ENCODE peak calls at places on chromosomes 7 and 10, in five cellular contexts. E, Q, I, N and M are unnamed samples.

GRCh38 chr10:3126741-3127342 is 45.7 kb downstream of the PITRM1 start:
- DNase-seq in E (no peak), Q (peak), I (peak), N (no peak), M (peak)

GRCh38 chr7:131546126-131546525 is 10.3 kb downstream of the PODXL start:
- DNase-seq in E (no peak), Q (no peak), I (peak), N (peak), M (no peak)

GRCh38 chr7:139680676-139681462 is 96.9 kb downstream of the HIPK2 start:
- DNase-seq in E (no peak), Q (peak), I (no peak), N (peak), M (no peak)

GRCh38 chr10:131901181-131901829 is 497 bp downstream of the PPP2R2D start:
- DNase-seq in E (peak), Q (peak), I (peak), N (no peak), M (peak)

GRCh38 chr10:118842826-118843624 is 88.3 kb upstream of the CACUL1 start:
- DNase-seq in E (no peak), Q (no peak), I (no peak), N (no peak), M (no peak)

GRCh38 chr10:14478639-14479038 is 147.9 kb upstream of the FRMD4A start:
- DNase-seq in E (peak), Q (peak), I (peak), N (peak), M (peak)

GRCh38 chr10:110548002-110548401 is 19.5 kb upstream of the SMC3 start:
- DNase-seq in E (no peak), Q (no peak), I (no peak), N (no peak), M (no peak)

GRCh38 chr10:68462536-68462935 is 9.2 kb downstream of the DNA2 start:
- DNase-seq in E (no peak), Q (no peak), I (no peak), N (no peak), M (no peak)

GRCh38 chr7:79912213-79912633 is 222.4 kb upstream of the GNAI1 start:
- DNase-seq in E (no peak), Q (no peak), I (no peak), N (no peak), M (no peak)

GRCh38 chr10:7159517-7159916 is 251.3 kb downstream of the SFMBT2 start:
- DNase-seq in E (no peak), Q (no peak), I (no peak), N (no peak), M (no peak)

GRCh38 chr10:87658383-87658795 is 1.3 kb upstream of the PAPSS2 start:
- DNase-seq in E (no peak), Q (no peak), I (no peak), N (no peak), M (no peak)

DNA sequence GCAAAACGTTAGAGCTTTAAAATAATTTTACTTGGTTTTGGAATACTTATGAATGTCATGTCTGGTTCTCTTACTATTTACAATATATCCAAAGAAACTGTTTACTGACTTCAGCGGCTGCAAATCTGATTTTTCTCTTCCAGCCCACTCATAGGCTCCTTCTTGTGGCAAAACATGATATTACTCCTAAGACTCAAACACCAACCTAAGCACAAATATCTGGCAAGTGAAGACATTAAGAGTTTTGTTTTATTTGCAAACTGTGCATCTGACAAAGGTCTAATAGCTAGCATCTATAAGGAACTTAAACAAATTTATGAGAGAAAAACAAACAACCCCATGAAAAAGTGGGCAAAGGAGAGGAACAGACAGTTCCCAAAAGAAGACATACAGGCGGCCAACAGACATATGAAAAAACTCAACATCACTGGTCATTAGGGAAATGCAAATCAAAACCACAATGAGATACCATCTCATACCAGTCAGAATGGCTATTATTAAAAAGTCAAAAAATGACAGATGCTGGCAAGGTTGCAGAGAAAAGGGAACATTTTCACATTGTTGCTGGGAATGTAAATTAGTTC is 20.3 kb upstream of the GJC3 start:
- DNase-seq in E (no peak), Q (peak), I (no peak), N (no peak), M (no peak)
- TF ChIP-seq CTCF in E (peak), Q (peak), I (no peak), N (peak), M (no peak)

GRCh38 chr7:30703756-30704155 is 21.5 kb upstream of the CRHR2 start:
- DNase-seq in E (no peak), Q (peak), I (no peak), N (no peak), M (no peak)

GRCh38 chr7:30705008-30705407 is 22.8 kb upstream of the CRHR2 start:
- DNase-seq in E (no peak), Q (no peak), I (no peak), N (no peak), M (no peak)

GRCh38 chr7:30699706-30700495 is 17.6 kb upstream of the CRHR2 start:
- DNase-seq in E (no peak), Q (no peak), I (no peak), N (no peak), M (peak)

GRCh38 chr7:30700941-30701340 is 18.7 kb upstream of the CRHR2 start:
- DNase-seq in E (no peak), Q (no peak), I (no peak), N (no peak), M (no peak)

DNA sequence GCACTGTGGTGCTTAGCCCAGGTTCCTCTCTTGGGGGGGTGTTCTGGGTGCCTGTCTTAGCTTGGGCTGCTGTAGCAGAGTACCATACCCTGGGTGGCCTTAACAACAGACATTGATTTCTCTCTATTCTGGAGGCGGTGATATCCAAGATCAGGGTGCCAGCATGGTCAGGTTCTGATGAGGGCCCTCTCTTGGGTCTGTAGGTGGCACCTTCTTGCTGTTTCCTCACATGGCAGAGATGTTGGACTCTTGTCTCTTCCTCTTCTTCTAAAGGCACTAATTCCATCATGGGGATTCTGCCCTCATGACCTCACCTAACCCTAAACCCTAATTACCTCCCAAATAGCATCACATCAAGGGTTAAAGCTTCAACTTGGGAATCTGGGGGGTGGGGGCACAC is 19.9 kb upstream of the CRHR2 start:
- DNase-seq in E (no peak), Q (no peak), I (no peak), N (no peak), M (no peak)
- TF ChIP-seq CTCF in E (no peak), Q (peak), I (no peak), N (no peak), M (no peak)

GRCh38 chr7:42645906-42646305 is 266.0 kb downstream of the C7orf25 start:
- DNase-seq in E (no peak), Q (peak), I (no peak), N (peak), M (no peak)

GRCh38 chr7:42642699-42643098 is 269.2 kb downstream of the C7orf25 start:
- DNase-seq in E (no peak), Q (no peak), I (no peak), N (no peak), M (no peak)

GRCh38 chr7:42639930-42640329 is 271.9 kb downstream of the C7orf25 start:
- DNase-seq in E (no peak), Q (no peak), I (no peak), N (no peak), M (no peak)
- TF ChIP-seq CTCF in E (no peak), Q (no peak), I (no peak), N (no peak), M (no peak)

DNA sequence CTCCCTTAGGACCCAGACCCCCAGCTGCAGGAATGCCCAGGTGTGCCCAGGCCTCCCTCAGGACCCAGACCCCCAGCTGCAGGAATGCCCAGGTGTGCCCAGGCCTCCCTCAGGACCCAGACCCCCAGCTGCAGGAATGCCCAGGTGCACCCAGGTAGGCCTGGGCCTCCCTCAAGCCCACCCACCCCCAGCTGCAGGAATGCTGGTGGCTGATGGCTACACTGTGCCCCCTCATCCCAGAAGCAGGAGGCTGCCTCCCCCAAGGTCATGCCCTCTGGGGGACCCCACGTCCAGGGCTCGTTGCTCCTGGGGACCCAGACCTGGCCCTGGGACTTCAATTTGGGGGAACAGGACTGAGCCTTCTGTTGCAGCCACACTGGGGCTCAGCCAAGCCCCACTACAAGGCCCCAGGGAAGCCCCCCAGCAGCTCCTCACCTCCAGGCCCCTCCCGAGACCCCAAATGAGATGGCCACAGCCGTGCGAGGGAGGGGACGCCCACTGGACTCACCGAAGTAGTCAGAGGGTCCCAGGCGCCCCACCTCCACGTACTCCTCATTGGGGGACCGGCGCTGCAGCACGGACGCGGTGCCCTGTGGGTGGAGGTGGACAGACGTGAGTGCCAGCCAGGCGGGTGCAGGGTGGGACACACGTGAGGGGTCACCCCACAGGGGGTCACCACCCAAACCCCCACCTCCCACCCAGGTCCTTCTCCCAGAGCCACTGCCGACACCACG is 31.4 kb upstream of the PDGFA start:
- DNase-seq in E (no peak), Q (no peak), I (no peak), N (no peak), M (no peak)
- TF ChIP-seq CTCF in E (no peak), Q (no peak), I (no peak), N (no peak), M (no peak)

GRCh38 chr7:157555308-157555707 is 218.5 kb downstream of the DNAJB6 start:
- DNase-seq in E (no peak), Q (no peak), I (no peak), N (no peak), M (no peak)

GRCh38 chr7:157555921-157556320 is 219.1 kb downstream of the DNAJB6 start:
- DNase-seq in E (no peak), Q (no peak), I (no peak), N (no peak), M (no peak)

GRCh38 chr7:157556339-157556944 is 219.6 kb downstream of the DNAJB6 start:
- DNase-seq in E (no peak), Q (no peak), I (no peak), N (no peak), M (no peak)

GRCh38 chr7:157553256-157553655 is 216.5 kb downstream of the DNAJB6 start:
- DNase-seq in E (no peak), Q (no peak), I (no peak), N (no peak), M (no peak)

DNA sequence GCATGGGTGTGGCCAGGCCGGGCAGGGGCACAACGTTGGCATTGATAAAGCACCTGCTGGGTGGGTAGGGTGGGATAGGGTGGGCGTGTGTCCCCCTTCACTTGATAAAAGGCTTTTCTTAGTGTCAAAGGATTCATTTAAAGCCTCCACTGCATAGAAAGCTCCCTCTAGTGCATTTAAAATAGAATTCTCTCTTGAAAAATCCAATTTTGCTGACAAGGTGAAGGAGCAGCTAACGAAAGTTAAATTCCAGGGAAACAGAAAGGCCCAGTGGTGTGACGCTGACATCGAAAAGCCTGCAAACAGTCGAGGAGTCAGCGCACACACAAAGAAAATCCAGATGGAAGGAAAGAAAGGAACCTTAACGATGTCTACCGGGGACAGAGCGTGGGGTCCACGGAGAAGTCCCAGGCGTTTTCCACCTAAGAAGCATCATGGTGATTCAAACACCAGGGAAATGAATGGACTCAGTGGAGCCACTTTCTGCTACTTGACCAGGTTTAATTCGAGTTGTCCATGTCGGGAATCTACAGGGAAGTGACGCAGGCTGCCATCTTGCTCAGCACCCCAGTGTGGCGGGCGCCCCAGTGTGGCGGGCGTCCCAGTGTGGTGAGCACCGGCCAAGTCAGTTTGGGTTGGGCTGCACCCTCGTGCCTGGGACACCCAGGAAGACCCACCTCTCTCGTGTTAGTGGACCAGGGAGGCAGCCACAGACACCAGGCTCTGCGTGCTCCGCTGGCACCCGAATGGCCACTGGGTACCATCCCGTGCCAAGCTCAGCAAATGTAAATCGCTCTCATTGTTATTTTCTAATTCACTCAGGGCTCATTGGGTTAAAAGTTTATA is 217.8 kb downstream of the DNAJB6 start:
- DNase-seq in E (no peak), Q (no peak), I (no peak), N (no peak), M (no peak)
- TF ChIP-seq CTCF in E (no peak), Q (no peak), I (no peak), N (no peak), M (no peak)

GRCh38 chr10:96047004-96047649 is 3.7 kb downstream of the CCNJ start:
- DNase-seq in E (no peak), Q (peak), I (no peak), N (no peak), M (no peak)
- TF ChIP-seq CTCF in E (no peak), Q (no peak), I (no peak), N (no peak), M (no peak)

GRCh38 chr10:132948351-132948750 is 6.0 kb upstream of the CFAP46 start:
- DNase-seq in E (no peak), Q (no peak), I (no peak), N (no peak), M (no peak)
- TF ChIP-seq CTCF in E (no peak), Q (no peak), I (no peak), N (no peak), M (no peak)

DNA sequence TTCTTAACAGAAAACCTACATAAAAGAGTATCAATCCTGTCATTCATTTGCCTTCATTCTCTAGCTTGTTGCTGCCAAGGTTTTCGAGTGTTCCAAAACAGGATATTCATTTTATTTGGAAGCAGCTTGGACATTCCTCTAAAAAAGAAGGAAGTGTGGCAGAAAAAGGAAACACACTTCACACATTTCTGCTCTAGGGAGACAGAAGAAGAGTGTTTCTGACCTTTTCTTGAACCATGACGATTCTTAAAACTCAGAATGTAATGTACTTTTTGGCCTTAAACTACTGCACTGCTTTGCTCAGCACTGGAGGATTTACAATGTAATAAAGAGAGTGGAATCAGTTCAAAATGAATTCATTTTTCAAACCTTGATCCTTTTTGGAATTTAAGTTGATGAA is 81.3 kb downstream of the SEMA3A start:
- DNase-seq in E (no peak), Q (peak), I (no peak), N (no peak), M (no peak)
- TF ChIP-seq CTCF in E (no peak), Q (no peak), I (no peak), N (no peak), M (no peak)